ENCODE peak calls at places on chromosome 16, in six cellular contexts. B is lung, U is PC-3, S is adrenal gland, C is A549, D is cardiac muscle cell. A is an unnamed sample.

GRCh38 chr16:26830716-26831115 is 236.0 kb upstream of the C16orf82 start:
- DNase-seq in B (no peak), U (no peak), S (no peak), C (no peak), D (no peak), A (no peak)

GRCh38 chr16:67594956-67595355 is 32.6 kb downstream of the CTCF start:
- DNase-seq in B (no peak), U (peak), S (peak), C (no peak), D (no peak), A (peak)

GRCh38 chr16:4611337-4612023 is 3.2 kb downstream of the UBALD1 start:
- DNase-seq in B (no peak), U (no peak), S (no peak), C (no peak), D (no peak), A (no peak)

GRCh38 chr16:18932243-18932997 is 6.2 kb upstream of the SMG1 start:
- DNase-seq in B (no peak), U (peak), S (peak), C (no peak), D (peak), A (peak)

GRCh38 chr16:56241596-56241995 is 50.3 kb downstream of the GNAO1 start:
- DNase-seq in B (no peak), U (peak), S (no peak), C (no peak), D (no peak), A (no peak)

GRCh38 chr16:12203780-12204351 is 227.3 kb downstream of the SNX29 start:
- DNase-seq in B (no peak), U (no peak), S (no peak), C (no peak), D (no peak), A (no peak)

GRCh38 chr16:79668502-79668901 is 68.0 kb upstream of the MAF start:
- DNase-seq in B (no peak), U (no peak), S (no peak), C (no peak), D (no peak), A (no peak)

GRCh38 chr16:69019811-69020210 is 85.6 kb upstream of the HAS3 start:
- DNase-seq in B (no peak), U (peak), S (no peak), C (no peak), D (no peak), A (no peak)

GRCh38 chr16:49000594-49000993 is 281.0 kb downstream of the CBLN1 start:
- DNase-seq in B (no peak), U (peak), S (no peak), C (no peak), D (no peak), A (no peak)

GRCh38 chr16:85988723-85989313 is 89.9 kb downstream of the IRF8 start:
- DNase-seq in B (no peak), U (no peak), S (no peak), C (no peak), D (no peak), A (no peak)

GRCh38 chr16:48860341-48860740 is 250.4 kb upstream of the N4BP1 start:
- DNase-seq in B (no peak), U (no peak), S (no peak), C (no peak), D (no peak), A (no peak)

GRCh38 chr16:11125936-11126335 is 130.1 kb downstream of the SOCS1 start:
- DNase-seq in B (no peak), U (no peak), S (no peak), C (no peak), D (no peak), A (no peak)

GRCh38 chr16:75257886-75258806 is 6.7 kb upstream of the BCAR1 start:
- DNase-seq in B (no peak), U (no peak), S (no peak), C (no peak), D (no peak), A (no peak)

GRCh38 chr16:10895053-10895946 is 18.3 kb downstream of the CIITA start:
- DNase-seq in B (no peak), U (peak), S (peak), C (no peak), D (peak), A (peak)

GRCh38 chr16:58333937-58334336 is 39.1 kb upstream of the PRSS54 start:
- DNase-seq in B (no peak), U (no peak), S (no peak), C (no peak), D (no peak), A (no peak)

GRCh38 chr16:74760007-74760767 is 14.4 kb downstream of the FA2H start:
- DNase-seq in B (no peak), U (peak), S (no peak), C (peak), D (no peak), A (peak)

GRCh38 chr16:3594316-3595109 is 16.9 kb downstream of the SLX4 start:
- DNase-seq in B (no peak), U (no peak), S (no peak), C (no peak), D (no peak), A (no peak)

GRCh38 chr16:27315333-27316037 is 1.7 kb downstream of the IL4R start:
- DNase-seq in B (peak), U (peak), S (peak), C (peak), D (peak), A (peak)

GRCh38 chr16:19227643-19228042 is 57.9 kb upstream of the CLEC19A start:
- DNase-seq in B (no peak), U (no peak), S (no peak), C (no peak), D (no peak), A (no peak)

GRCh38 chr16:35747658-35748455 is 2288.4 kb downstream of the TP53TG3F start:
- DNase-seq in B (no peak), U (no peak), S (no peak), C (no peak), D (no peak), A (no peak)

GRCh38 chr16:14132696-14133048 is 61.6 kb downstream of the MRTFB start:
- DNase-seq in B (no peak), U (no peak), S (no peak), C (no peak), D (no peak), A (no peak)

GRCh38 chr16:8251727-8252126 is 338.6 kb downstream of the TMEM114 start:
- DNase-seq in B (no peak), U (no peak), S (no peak), C (no peak), D (no peak), A (no peak)

GRCh38 chr16:56862776-56863175 is 2.2 kb upstream of the SLC12A3 start:
- DNase-seq in B (no peak), U (no peak), S (no peak), C (no peak), D (no peak), A (no peak)

GRCh38 chr16:23508589-23509440 is 1.5 kb downstream of the GGA2 start:
- DNase-seq in B (no peak), U (peak), S (no peak), C (no peak), D (peak), A (peak)

GRCh38 chr16:84091460-84091859 is 25.3 kb downstream of the MBTPS1 start:
- DNase-seq in B (no peak), U (no peak), S (no peak), C (no peak), D (no peak), A (no peak)

GRCh38 chr16:22734313-22734869 is 79.6 kb upstream of the HS3ST2 start:
- DNase-seq in B (no peak), U (no peak), S (no peak), C (no peak), D (no peak), A (no peak)

GRCh38 chr16:86384263-86384649 is 126.1 kb upstream of the FOXF1 start:
- DNase-seq in B (no peak), U (no peak), S (no peak), C (no peak), D (no peak), A (peak)

GRCh38 chr16:19328364-19328763 is 42.8 kb downstream of the CLEC19A start:
- DNase-seq in B (no peak), U (no peak), S (no peak), C (no peak), D (no peak), A (no peak)

GRCh38 chr16:69037373-69038160 is 67.9 kb upstream of the HAS3 start:
- DNase-seq in B (no peak), U (peak), S (no peak), C (no peak), D (no peak), A (no peak)

GRCh38 chr16:15886078-15886477 is 2.3 kb downstream of the CEP20 start:
- DNase-seq in B (no peak), U (no peak), S (no peak), C (no peak), D (no peak), A (no peak)

GRCh38 chr16:56769674-56770073 is 39.7 kb downstream of the NUP93 start:
- DNase-seq in B (peak), U (no peak), S (no peak), C (no peak), D (no peak), A (no peak)

GRCh38 chr16:4081577-4082021 is 34.6 kb downstream of the ADCY9 start:
- DNase-seq in B (no peak), U (no peak), S (no peak), C (no peak), D (no peak), A (peak)

GRCh38 chr16:84136331-84137125 is 8.4 kb downstream of the HSDL1 start:
- DNase-seq in B (no peak), U (no peak), S (no peak), C (no peak), D (no peak), A (no peak)

GRCh38 chr16:67016143-67016542 is 12.8 kb upstream of the CBFB start:
- DNase-seq in B (no peak), U (no peak), S (no peak), C (no peak), D (no peak), A (no peak)

GRCh38 chr16:47847220-47847970 is 308.4 kb downstream of the ABCC12 start:
- DNase-seq in B (peak), U (peak), S (no peak), C (no peak), D (no peak), A (peak)

GRCh38 chr16:84176192-84177053 is 10.4 kb downstream of the TAF1C start:
- DNase-seq in B (no peak), U (no peak), S (peak), C (no peak), D (no peak), A (no peak)

GRCh38 chr16:15961060-15961511 is 11.7 kb downstream of the ABCC1 start:
- DNase-seq in B (no peak), U (no peak), S (no peak), C (no peak), D (no peak), A (no peak)

GRCh38 chr16:57611184-57611583 is 17.2 kb upstream of the ADGRG1 start:
- DNase-seq in B (no peak), U (peak), S (no peak), C (peak), D (no peak), A (peak)

GRCh38 chr16:64882385-64882784 is 239.5 kb downstream of the CDH11 start:
- DNase-seq in B (no peak), U (no peak), S (peak), C (no peak), D (no peak), A (no peak)

DNA sequence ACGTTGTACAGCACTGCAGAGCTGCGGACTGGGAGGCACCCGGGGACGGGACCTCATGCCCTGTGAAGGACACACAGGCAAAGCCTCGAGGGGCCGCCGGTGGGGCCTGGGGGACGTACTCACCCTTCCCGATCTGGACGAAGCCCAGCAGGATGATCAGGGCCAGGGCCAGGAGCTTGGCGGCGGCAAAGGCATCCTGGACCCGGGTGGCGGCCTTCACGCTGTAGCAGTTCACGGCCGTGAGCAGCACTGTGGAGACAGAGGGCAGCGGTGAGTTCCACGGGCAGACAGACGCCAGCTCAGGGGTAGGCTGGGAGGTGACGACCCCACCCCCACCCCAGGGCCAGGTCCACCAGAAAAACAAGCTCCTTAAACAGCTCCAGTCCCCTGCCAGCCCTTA is 17.7 kb downstream of the SLC7A5 start:
- DNase-seq in B (no peak), U (no peak), S (no peak), C (no peak), D (peak), A (no peak)
- TF ChIP-seq CTCF in B (no peak), U (no peak), S (no peak), C (no peak), D (no peak), A (no peak)

GRCh38 chr16:28505489-28506137 is 1.0 kb downstream of the IL27 start:
- DNase-seq in B (no peak), U (no peak), S (no peak), C (no peak), D (no peak), A (no peak)
- H3K4me3 ChIP-seq in B (no peak), U (no peak), S (no peak), C (no peak), D (no peak), A (no peak)

DNA sequence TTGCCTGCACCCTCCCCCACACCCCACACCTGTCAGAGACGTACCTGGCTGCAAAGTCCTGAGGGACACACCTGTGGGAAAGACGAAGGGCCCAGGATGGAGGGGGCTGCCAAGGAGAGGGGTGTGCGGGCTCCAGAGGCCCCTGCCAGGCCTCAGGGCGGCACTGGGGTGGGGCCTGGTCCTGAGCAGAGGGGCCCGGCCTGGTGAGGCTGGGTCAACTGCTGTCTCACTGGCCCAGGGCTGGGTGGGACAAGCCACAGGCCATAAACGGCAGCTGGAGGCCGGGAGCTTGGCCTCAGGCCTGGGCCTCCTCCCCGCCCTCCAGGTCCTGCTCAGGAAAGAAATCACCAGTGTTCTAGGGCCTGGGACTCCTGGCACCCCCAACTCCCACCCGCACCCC is 510 bp downstream of the TPSG1 start:
- DNase-seq in B (no peak), U (no peak), S (no peak), C (no peak), D (no peak), A (no peak)
- H3K27ac ChIP-seq in B (no peak), U (no peak), S (no peak), C (peak), D (no peak), A (no peak)

GRCh38 chr16:54477766-54478165 is 191.2 kb upstream of the IRX3 start:
- DNase-seq in B (no peak), U (no peak), S (no peak), C (no peak), D (no peak), A (no peak)
- TF ChIP-seq CTCF in B (no peak), U (no peak), S (no peak), C (no peak), D (no peak), A (no peak)

GRCh38 chr16:89360760-89361435 is 129.5 kb downstream of the ANKRD11 start:
- DNase-seq in B (no peak), U (no peak), S (no peak), C (no peak), D (no peak), A (no peak)
- H3K4me3 ChIP-seq in B (no peak), U (no peak), S (no peak), C (no peak), D (no peak), A (no peak)

GRCh38 chr16:81527477-81528178 is 83.0 kb downstream of the CMIP start:
- DNase-seq in B (no peak), U (peak), S (no peak), C (no peak), D (no peak), A (no peak)
- H3K27ac ChIP-seq in B (no peak), U (no peak), S (no peak), C (peak), D (no peak), A (peak)

GRCh38 chr16:30406911-30407793 is at the start of gene ZNF771:
- DNase-seq in B (peak), U (peak), S (peak), C (peak), D (peak), A (peak)
- TF ChIP-seq CTCF in B (no peak), U (no peak), S (no peak), C (no peak), D (no peak), A (no peak)

GRCh38 chr16:50281391-50282009 is 15.1 kb downstream of the ADCY7 start:
- DNase-seq in B (no peak), U (no peak), S (no peak), C (no peak), D (no peak), A (no peak)
- H3K4me3 ChIP-seq in B (no peak), U (no peak), S (no peak), C (no peak), D (no peak), A (no peak)